ENCODE peak calls at places on chromosome 11, in six cellular contexts. U, F, P, Q, N and C are unnamed samples.

GRCh38 chr11:35383953-35384352 is 35.4 kb downstream of the SLC1A2 start:
- DNase-seq in U (no peak), Q (no peak), P (no peak), N (no peak), F (no peak), C (no peak)

GRCh38 chr11:118398797-118399564 is 2.4 kb upstream of the ATP5MG start:
- DNase-seq in N (no peak), Q (no peak), P (no peak), F (no peak), U (peak), C (no peak)

GRCh38 chr11:86116386-86116726 is 47.5 kb upstream of the PICALM start:
- DNase-seq in N (peak), F (no peak), P (peak), Q (peak), U (no peak), C (peak)

GRCh38 chr11:69899957-69900821 is 81.0 kb upstream of the FGF3 start:
- DNase-seq in N (no peak), U (no peak), P (no peak), Q (peak), F (no peak), C (no peak)

GRCh38 chr11:2409701-2410468 is 9.3 kb downstream of the TSSC4 start:
- DNase-seq in U (no peak), Q (no peak), N (no peak), P (no peak), F (no peak), C (no peak)

GRCh38 chr11:93775289-93775688 is 8.8 kb upstream of the MED17 start:
- DNase-seq in P (no peak), U (peak), F (no peak), Q (peak), N (no peak), C (no peak)

GRCh38 chr11:45048870-45049825 is 97.3 kb upstream of the PRDM11 start:
- DNase-seq in F (no peak), U (no peak), N (no peak), P (no peak), Q (no peak), C (peak)

GRCh38 chr11:65790104-65790901 is 3.4 kb downstream of the OVOL1 start:
- DNase-seq in Q (no peak), P (no peak), N (no peak), F (no peak), U (no peak), C (no peak)

GRCh38 chr11:30855383-30856006 is 269.3 kb upstream of the MPPED2 start:
- DNase-seq in Q (no peak), U (peak), F (no peak), N (peak), P (peak), C (peak)

GRCh38 chr11:65791719-65792213 is 4.9 kb downstream of the OVOL1 start:
- DNase-seq in Q (no peak), F (no peak), P (no peak), U (peak), N (peak), C (no peak)

GRCh38 chr11:134854391-134854991 is 442.4 kb upstream of the B3GAT1 start:
- DNase-seq in U (no peak), F (no peak), N (no peak), P (no peak), Q (no peak), C (no peak)

GRCh38 chr11:61954106-61955030 is 4.2 kb downstream of the BEST1 start:
- DNase-seq in N (no peak), P (no peak), Q (no peak), U (no peak), F (no peak), C (no peak)

GRCh38 chr11:10659339-10660216 is 34.0 kb downstream of the IRAG1 start:
- DNase-seq in Q (peak), F (no peak), U (no peak), P (peak), N (peak), C (peak)

GRCh38 chr11:109870313-109870712 is 222.9 kb upstream of the ZC3H12C start:
- DNase-seq in N (no peak), Q (no peak), P (no peak), F (no peak), U (no peak), C (no peak)

GRCh38 chr11:127338380-127339259 is 338.1 kb upstream of the KIRREL3 start:
- DNase-seq in F (no peak), P (no peak), N (no peak), Q (no peak), U (no peak), C (no peak)

GRCh38 chr11:2942872-2943710 is 13.9 kb upstream of the PHLDA2 start:
- DNase-seq in F (peak), N (no peak), U (no peak), P (no peak), Q (no peak), C (no peak)

GRCh38 chr11:121250843-121251242 is 41.7 kb upstream of the SC5D start:
- DNase-seq in Q (no peak), U (no peak), P (no peak), F (no peak), N (peak), C (no peak)

GRCh38 chr11:63635762-63636465 is 21.7 kb upstream of the PLAAT3 start:
- DNase-seq in U (peak), P (peak), N (peak), Q (peak), F (peak), C (peak)

GRCh38 chr11:30585067-30585891 is 874 bp downstream of the MPPED2 start:
- DNase-seq in U (no peak), F (peak), N (no peak), Q (no peak), P (peak), C (no peak)

GRCh38 chr11:69394902-69395690 is 86.4 kb upstream of the LINC01488 start:
- DNase-seq in N (no peak), Q (no peak), P (no peak), U (no peak), F (no peak), C (no peak)

GRCh38 chr11:65291613-65292012 is 23.1 kb upstream of the CDC42EP2 start:
- DNase-seq in F (no peak), N (peak), U (no peak), Q (peak), P (peak), C (peak)

GRCh38 chr11:8839306-8839956 is 71.6 kb upstream of the AKIP1 start:
- DNase-seq in P (peak), U (no peak), F (no peak), Q (no peak), N (no peak), C (no peak)

GRCh38 chr11:77093056-77093891 is 9.4 kb upstream of the OMP start:
- DNase-seq in P (no peak), N (no peak), F (peak), Q (no peak), U (no peak), C (no peak)

GRCh38 chr11:116506446-116506845 is 266.3 kb downstream of the BUD13 start:
- DNase-seq in F (no peak), N (no peak), P (no peak), U (no peak), Q (no peak), C (no peak)

GRCh38 chr11:130145975-130146776 is 13.4 kb upstream of the ST14 start:
- DNase-seq in U (peak), N (no peak), F (no peak), Q (no peak), P (no peak), C (no peak)